ENCODE peak calls at places on chromosomes 7 and 10, in seven cellular contexts. O, P, F, R, T, B and E are unnamed samples.

GRCh38 chr10:74825371-74826141 is 844 bp upstream of the KAT6B start:
- DNase-seq in O (peak), P (no peak), F (no peak), R (no peak), T (peak), B (peak), E (peak)

GRCh38 chr10:26199841-26200240 is 16.7 kb upstream of the GAD2 start:
- DNase-seq in O (no peak), P (no peak), F (no peak), R (no peak), T (no peak), B (no peak), E (no peak)

GRCh38 chr10:33612116-33612515 is 277.6 kb upstream of the NRP1 start:
- DNase-seq in O (no peak), P (peak), F (peak), R (no peak), T (no peak), B (no peak), E (no peak)

GRCh38 chr10:11224792-11225448 is 207.2 kb downstream of the CELF2 start:
- DNase-seq in O (peak), P (no peak), F (no peak), R (no peak), T (no peak), B (no peak), E (no peak)

GRCh38 chr7:121490309-121490708 is 94.2 kb upstream of the FAM3C start:
- DNase-seq in O (no peak), P (no peak), F (no peak), R (no peak), T (no peak), B (no peak), E (no peak)

GRCh38 chr7:108581655-108582491 is 12.2 kb downstream of the DNAJB9 start:
- DNase-seq in O (peak), P (no peak), F (no peak), R (no peak), T (no peak), B (no peak), E (no peak)

GRCh38 chr10:101744267-101744666 is 31.6 kb downstream of the FGF8 start:
- DNase-seq in O (no peak), P (no peak), F (no peak), R (no peak), T (no peak), B (no peak), E (no peak)

GRCh38 chr7:116223598-116223997 is 13.3 kb downstream of the TES start:
- DNase-seq in O (no peak), P (no peak), F (no peak), R (no peak), T (no peak), B (no peak), E (no peak)

GRCh38 chr7:133112335-133112734 is 30.4 kb upstream of the CHCHD3 start:
- DNase-seq in O (no peak), P (no peak), F (no peak), R (no peak), T (no peak), B (no peak), E (no peak)

GRCh38 chr10:122460891-122461293 is 461 bp upstream of the HTRA1 start:
- DNase-seq in O (no peak), P (no peak), F (no peak), R (no peak), T (no peak), B (no peak), E (no peak)

GRCh38 chr10:103478671-103479070 is 369 bp downstream of the CALHM3 start:
- DNase-seq in O (no peak), P (no peak), F (no peak), R (no peak), T (no peak), B (no peak), E (no peak)

GRCh38 chr10:125060851-125061556 is 99.4 kb downstream of the CTBP2 start:
- DNase-seq in O (peak), P (peak), F (peak), R (no peak), T (no peak), B (no peak), E (peak)

GRCh38 chr10:126663328-126663727 is 7.2 kb downstream of the C10orf90 start:
- DNase-seq in O (no peak), P (no peak), F (no peak), R (no peak), T (no peak), B (no peak), E (peak)

GRCh38 chr7:23486002-23486773 is 15.9 kb upstream of the IGF2BP3 start:
- DNase-seq in O (no peak), P (no peak), F (no peak), R (no peak), T (no peak), B (no peak), E (no peak)

GRCh38 chr7:24477807-24478655 is 95.2 kb upstream of the PALS2 start:
- DNase-seq in O (peak), P (peak), F (peak), R (peak), T (no peak), B (no peak), E (no peak)

GRCh38 chr7:22173884-22174573 is 182.9 kb downstream of the RAPGEF5 start:
- DNase-seq in O (no peak), P (peak), F (peak), R (no peak), T (peak), B (no peak), E (peak)

GRCh38 chr7:116231543-116232401 is 21.4 kb downstream of the TES start:
- DNase-seq in O (peak), P (no peak), F (peak), R (no peak), T (no peak), B (peak), E (no peak)

GRCh38 chr10:131710142-131710861 is 190.5 kb upstream of the PPP2R2D start:
- DNase-seq in O (no peak), P (no peak), F (no peak), R (no peak), T (no peak), B (no peak), E (no peak)

GRCh38 chr7:151706568-151707469 is 170.1 kb downstream of the PRKAG2 start:
- DNase-seq in O (no peak), P (no peak), F (no peak), R (no peak), T (no peak), B (no peak), E (no peak)

GRCh38 chr7:24504040-24504439 is 69.2 kb upstream of the PALS2 start:
- DNase-seq in O (no peak), P (no peak), F (no peak), R (no peak), T (no peak), B (no peak), E (no peak)

GRCh38 chr7:25659841-25660240 is 431.6 kb upstream of the NPVF start:
- DNase-seq in O (peak), P (no peak), F (no peak), R (no peak), T (no peak), B (no peak), E (no peak)

GRCh38 chr10:22573820-22574569 is 140.4 kb downstream of the PIP4K2A start:
- DNase-seq in O (no peak), P (no peak), F (no peak), R (no peak), T (peak), B (peak), E (peak)
- TF ChIP-seq CTCF in O (peak), P (peak), F (peak), R (peak), T (peak), B (peak), E (peak)

DNA sequence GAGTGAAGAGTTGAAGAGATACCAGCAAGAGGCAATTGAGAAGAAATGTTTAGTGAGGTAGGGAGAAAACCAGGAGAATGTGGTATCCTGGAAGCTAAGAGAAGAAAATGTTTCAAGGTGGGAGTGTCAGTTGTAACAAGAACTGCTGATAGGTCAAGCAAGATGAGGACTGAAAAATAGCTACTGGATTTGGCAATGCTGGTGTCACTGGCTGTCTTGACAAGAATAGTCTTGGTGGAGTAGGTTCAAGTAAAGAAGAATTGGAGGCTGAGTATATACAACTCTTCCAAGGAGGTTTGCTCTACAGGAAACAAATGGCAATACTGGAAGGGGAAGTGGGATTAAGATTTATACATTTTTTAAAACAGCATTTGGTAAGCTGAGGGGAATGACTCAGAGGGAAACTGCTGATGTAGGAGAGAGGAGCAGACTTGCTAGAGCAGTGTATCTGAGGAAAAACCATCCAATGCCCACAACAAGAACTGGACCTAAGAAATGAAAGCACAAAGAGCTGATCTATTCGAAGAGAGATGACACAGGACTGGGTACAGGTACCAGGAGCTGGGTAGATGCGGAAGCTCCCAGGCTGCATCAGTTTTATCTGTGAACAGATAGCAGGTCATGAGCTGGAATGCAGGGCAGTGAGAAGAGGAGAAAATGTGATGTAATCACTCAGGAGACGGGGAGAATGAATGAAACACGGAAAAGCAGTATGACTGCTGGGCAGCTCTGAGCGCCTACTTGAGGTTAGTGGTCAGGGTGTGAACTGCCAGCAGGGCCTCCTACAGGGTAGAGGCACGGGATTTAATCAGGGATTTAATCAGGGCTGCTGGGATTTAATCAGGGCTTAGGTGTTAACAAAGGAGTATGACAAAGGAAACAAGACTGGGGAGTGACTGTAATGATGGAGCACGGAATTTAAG is 34.5 kb downstream of the FAM25A start:
- DNase-seq in O (no peak), P (no peak), F (peak), R (no peak), T (no peak), B (no peak), E (no peak)
- TF ChIP-seq CTCF in O (peak), P (no peak), F (peak), R (no peak), T (no peak), B (no peak), E (no peak)

DNA sequence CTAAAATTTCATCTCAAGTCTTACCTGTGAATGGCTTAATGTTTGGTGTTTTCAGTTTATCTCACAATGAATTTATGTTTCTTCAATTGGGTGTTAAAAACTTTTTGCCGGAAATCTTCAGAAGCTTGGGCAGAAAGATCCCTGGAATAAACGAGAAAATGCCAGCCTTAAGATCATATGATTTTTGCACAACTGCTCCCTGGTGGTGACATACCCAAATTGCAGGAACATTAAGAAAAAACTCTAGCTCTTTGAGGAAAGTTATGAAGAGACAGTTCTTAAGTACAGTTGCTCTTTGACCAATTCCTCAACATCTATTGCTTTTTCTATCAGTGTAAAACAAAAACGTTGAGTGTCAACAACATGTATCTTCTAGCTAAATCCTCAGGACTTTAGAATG is 48.2 kb upstream of the CREB5 start:
- DNase-seq in O (no peak), P (no peak), F (peak), R (no peak), T (no peak), B (no peak), E (no peak)
- TF ChIP-seq CTCF in O (peak), P (no peak), F (peak), R (peak), T (no peak), B (peak), E (peak)

GRCh38 chr10:4345842-4346241 is 480.2 kb upstream of the AKR1E2 start:
- DNase-seq in O (no peak), P (no peak), F (no peak), R (no peak), T (no peak), B (no peak), E (no peak)

GRCh38 chr10:4343091-4343490 is 482.9 kb upstream of the AKR1E2 start:
- DNase-seq in O (no peak), P (no peak), F (no peak), R (no peak), T (no peak), B (no peak), E (no peak)

GRCh38 chr10:4346257-4346656 is 479.8 kb upstream of the AKR1E2 start:
- DNase-seq in O (no peak), P (no peak), F (no peak), R (no peak), T (no peak), B (no peak), E (no peak)

GRCh38 chr10:4343798-4344370 is 482.1 kb upstream of the AKR1E2 start:
- DNase-seq in O (no peak), P (no peak), F (no peak), R (no peak), T (no peak), B (no peak), E (no peak)

GRCh38 chr10:4344544-4344994 is 481.4 kb upstream of the AKR1E2 start:
- DNase-seq in O (peak), P (peak), F (peak), R (peak), T (no peak), B (no peak), E (peak)
- TF ChIP-seq CTCF in O (peak), P (peak), F (peak), R (no peak), T (no peak), B (no peak), E (no peak)

GRCh38 chr10:114386446-114386845 is 17.9 kb downstream of the AFAP1L2 start:
- DNase-seq in O (no peak), P (no peak), F (no peak), R (no peak), T (no peak), B (no peak), E (no peak)
- TF ChIP-seq CTCF in O (no peak), P (no peak), F (peak), R (no peak), T (no peak), B (no peak), E (no peak)

GRCh38 chr10:52032681-52033629 is 281.1 kb upstream of the DKK1 start:
- DNase-seq in O (no peak), P (no peak), F (no peak), R (no peak), T (no peak), B (no peak), E (no peak)
- TF ChIP-seq CTCF in O (no peak), P (no peak), F (no peak), R (no peak), T (no peak), B (no peak), E (no peak)

GRCh38 chr10:28754930-28755718 is 77.8 kb downstream of the BAMBI start:
- DNase-seq in O (no peak), P (no peak), F (peak), R (no peak), T (no peak), B (no peak), E (no peak)
- TF ChIP-seq CTCF in O (no peak), P (no peak), F (no peak), R (no peak), T (no peak), B (no peak), E (no peak)

GRCh38 chr10:43390791-43391190 is 18.2 kb downstream of the HNRNPF start:
- DNase-seq in O (peak), P (no peak), F (peak), R (no peak), T (no peak), B (no peak), E (peak)
- TF ChIP-seq CTCF in O (peak), P (no peak), F (peak), R (peak), T (peak), B (peak), E (no peak)

GRCh38 chr7:142595816-142596516 is 153.3 kb upstream of the PRSS1 start:
- DNase-seq in O (no peak), P (no peak), F (no peak), R (no peak), T (no peak), B (no peak), E (no peak)
- TF ChIP-seq CTCF in O (no peak), P (no peak), F (no peak), R (no peak), T (no peak), B (no peak), E (no peak)

GRCh38 chr10:85667638-85668233 is 698.9 kb downstream of the GRID1 start:
- DNase-seq in O (peak), P (no peak), F (no peak), R (no peak), T (no peak), B (no peak), E (no peak)

GRCh38 chr10:85665078-85665477 is 701.5 kb downstream of the GRID1 start:
- DNase-seq in O (no peak), P (no peak), F (no peak), R (no peak), T (no peak), B (no peak), E (no peak)

GRCh38 chr10:85666987-85667386 is 699.6 kb downstream of the GRID1 start:
- DNase-seq in O (no peak), P (no peak), F (no peak), R (no peak), T (no peak), B (no peak), E (no peak)

GRCh38 chr10:85665661-85666060 is 700.9 kb downstream of the GRID1 start:
- DNase-seq in O (no peak), P (no peak), F (no peak), R (no peak), T (no peak), B (no peak), E (no peak)

GRCh38 chr10:85666106-85666505 is 700.5 kb downstream of the GRID1 start:
- DNase-seq in O (no peak), P (no peak), F (no peak), R (no peak), T (no peak), B (peak), E (no peak)
- TF ChIP-seq CTCF in O (no peak), P (no peak), F (no peak), R (no peak), T (no peak), B (no peak), E (no peak)